ENCODE peak calls at places on chromosomes 2 and 18, in four cellular contexts. X is GM06990, P is IMR-90, T is uterus. K is an unnamed sample.

GRCh38 chr2:178689808-178690207 is 117.4 kb downstream of the TTN start:
- DNase-seq in X (no peak), P (no peak), T (no peak), K (no peak)

GRCh38 chr2:172859821-172860707 is 124.4 kb downstream of the RAPGEF4 start:
- DNase-seq in P (no peak), X (no peak), T (no peak), K (no peak)

GRCh38 chr2:146615778-146616177 is 1229.1 kb upstream of the ACVR2A start:
- DNase-seq in T (no peak), X (no peak), P (no peak), K (no peak)

GRCh38 chr2:46909771-46910419 is 5.7 kb downstream of the MCFD2 start:
- DNase-seq in X (peak; percentile 68), P (peak; percentile 88), T (no peak), K (peak; percentile 55)

GRCh38 chr18:65671621-65672415 is 79.0 kb upstream of the CDH7 start:
- DNase-seq in X (no peak), P (no peak), T (no peak), K (no peak)

GRCh38 chr2:61718965-61719364 is 134.9 kb downstream of the FAM161A start:
- DNase-seq in P (no peak), X (no peak), T (no peak), K (no peak)

GRCh38 chr2:102999958-103000357 is 238.1 kb downstream of the TMEM182 start:
- DNase-seq in T (no peak), P (no peak), X (no peak), K (no peak)

GRCh38 chr18:10057808-10058791 is 144.3 kb downstream of the VAPA start:
- DNase-seq in T (no peak), X (no peak), P (peak; percentile 84), K (no peak)

GRCh38 chr2:64770137-64770780 is 116.5 kb upstream of the SERTAD2 start:
- DNase-seq in X (no peak), T (no peak), P (peak; percentile 79), K (no peak)

GRCh38 chr2:232698552-232699091 is 1.5 kb downstream of the GIGYF2 start:
- DNase-seq in T (no peak), X (no peak), P (no peak), K (no peak)

GRCh38 chr2:207260021-207260420 is 94.3 kb upstream of the KLF7 start:
- DNase-seq in T (no peak), P (peak; percentile 50), X (no peak), K (no peak)

GRCh38 chr2:191927319-191927867 is 80.5 kb upstream of the CAVIN2 start:
- DNase-seq in X (no peak), P (peak; percentile 74), T (no peak), K (no peak)

GRCh38 chr2:111202266-111203040 is 81.7 kb downstream of the BCL2L11 start:
- DNase-seq in X (no peak), T (no peak), P (peak; percentile 89), K (no peak)

GRCh38 chr2:1072258-1072657 is 121.6 kb downstream of the SNTG2 start:
- DNase-seq in T (no peak), X (no peak), P (no peak), K (no peak)

GRCh38 chr2:240257940-240258580 is 117.6 kb upstream of the OTOS start:
- DNase-seq in P (no peak), T (no peak), X (no peak), K (no peak)

GRCh38 chr18:42296723-42297122 is 341.7 kb downstream of the PIK3C3 start:
- DNase-seq in T (no peak), P (no peak), X (no peak), K (no peak)

GRCh38 chr2:63866009-63866709 is 24.5 kb downstream of the UGP2 start:
- DNase-seq in T (no peak), X (no peak), P (peak; percentile 52), K (no peak)

GRCh38 chr2:18378020-18378653 is 182.3 kb downstream of the RDH14 start:
- DNase-seq in P (peak; percentile 49), X (no peak), T (no peak), K (no peak)

GRCh38 chr2:78127428-78127827 is 605.3 kb upstream of the LRRTM4 start:
- DNase-seq in T (no peak), X (no peak), P (no peak), K (no peak)

GRCh38 chr2:149451417-149452165 is 121.2 kb downstream of the LYPD6 start:
- DNase-seq in X (no peak), P (no peak), T (no peak), K (no peak)

GRCh38 chr2:12507295-12507694 is 209.4 kb upstream of the TRIB2 start:
- DNase-seq in P (peak; percentile 80), X (peak; percentile 69), T (no peak), K (no peak)

GRCh38 chr2:18282026-18282425 is 278.4 kb downstream of the RDH14 start:
- DNase-seq in P (no peak), T (no peak), X (no peak), K (no peak)

GRCh38 chr18:48032876-48033769 is 102.7 kb upstream of the SMAD2 start:
- DNase-seq in T (peak; percentile 11), X (no peak), P (peak; percentile 53), K (no peak)

GRCh38 chr2:190953257-190953656 is 60.7 kb downstream of the STAT1 start:
- DNase-seq in P (no peak), X (no peak), T (no peak), K (no peak)

GRCh38 chr2:71336802-71337201 is 5.2 kb downstream of the ZNF638 start:
- DNase-seq in P (peak; percentile 41), T (no peak), X (no peak), K (no peak)

GRCh38 chr18:21305621-21306020 is 63.6 kb downstream of the GREB1L start:
- DNase-seq in X (no peak), T (no peak), P (no peak), K (no peak)

GRCh38 chr2:119482481-119483394 is 41.5 kb downstream of the SCTR start:
- DNase-seq in P (no peak), T (no peak), X (no peak), K (no peak)

GRCh38 chr2:215702116-215702905 is 266.4 kb upstream of the FN1 start:
- DNase-seq in X (no peak), T (no peak), P (no peak), K (no peak)

GRCh38 chr2:10372862-10373240 is 70.1 kb downstream of the HPCAL1 start:
- DNase-seq in X (no peak), P (no peak), T (no peak), K (no peak)
- H3K4me3 ChIP-seq in X (no peak overlapping the region), P (no peak overlapping the region), T (no peak overlapping the region), K (no peak overlapping the region)

GRCh38 chr18:58438984-58439311 is 189.9 kb downstream of the ALPK2 start:
- DNase-seq in X (no peak), T (no peak), P (no peak), K (no peak)
- H3K4me3 ChIP-seq in X (no peak overlapping the region), T (peak overlapping the region; percentile 18), P (peak overlapping the region; percentile 43), K (no peak overlapping the region)

GRCh38 chr2:73156539-73157124 is 43.9 kb upstream of the RAB11FIP5 start:
- DNase-seq in T (peak; percentile 36), X (no peak), P (peak; percentile 62), K (no peak)
- H3K4me3 ChIP-seq in T (no peak overlapping the region), X (no peak overlapping the region), P (no peak overlapping the region), K (no peak overlapping the region)

GRCh38 chr18:12310762-12311161 is 2.7 kb downstream of the TUBB6 start:
- DNase-seq in P (no peak), X (no peak), T (no peak), K (no peak)

GRCh38 chr18:12307251-12307736 is 747 bp upstream of the TUBB6 start:
- DNase-seq in P (peak; percentile 76), X (no peak), T (peak; percentile 78), K (no peak)

GRCh38 chr18:12308386-12309100 is 502 bp downstream of the TUBB6 start:
- DNase-seq in P (peak; percentile 88), X (peak; percentile 66), T (peak; percentile 88), K (no peak)

GRCh38 chr18:12307871-12308385 is at the start of gene TUBB6:
- DNase-seq in P (peak; percentile 81), T (peak; percentile 83), X (peak; percentile 61), K (no peak)

GRCh38 chr18:12309683-12310198 is 1.7 kb downstream of the TUBB6 start:
- DNase-seq in X (no peak), P (no peak), T (no peak), K (no peak)
- H3K4me3 ChIP-seq in X (no peak overlapping the region), P (peak overlapping the region; percentile 96), T (peak overlapping the region; percentile 67), K (no peak overlapping the region)